ENCODE peak calls at places on chromosome 17, in four cellular contexts. One of them, this sample, is unnamed.

GRCh38 chr17:49987290-49987585 is 7.8 kb downstream of the DLX3 start:
- DNase-seq in HepG2: no peak
- DNase-seq in SK-N-SH: peak
- DNase-seq in K562: no peak
- DNase-seq in this sample: no peak

GRCh38 chr17:16255481-16255901 is 38.5 kb downstream of the PIGL start:
- DNase-seq in HepG2: peak
- DNase-seq in SK-N-SH: no peak
- DNase-seq in K562: no peak
- DNase-seq in this sample: no peak

GRCh38 chr17:77323413-77324171 is 182.8 kb downstream of the SEC14L1 start:
- DNase-seq in HepG2: no peak
- DNase-seq in SK-N-SH: peak
- DNase-seq in K562: peak
- DNase-seq in this sample: peak

GRCh38 chr17:46851029-46851741 is at the start of gene WNT9B:
- DNase-seq in HepG2: peak
- DNase-seq in SK-N-SH: peak
- DNase-seq in K562: peak
- DNase-seq in this sample: peak

GRCh38 chr17:8954339-8954738 is 11.2 kb downstream of the PIK3R5 start:
- DNase-seq in HepG2: no peak
- DNase-seq in SK-N-SH: no peak
- DNase-seq in K562: no peak
- DNase-seq in this sample: peak

GRCh38 chr17:78624461-78625216 is 47.4 kb upstream of the DNAH17 start:
- DNase-seq in HepG2: no peak
- DNase-seq in SK-N-SH: no peak
- DNase-seq in K562: no peak
- DNase-seq in this sample: no peak

GRCh38 chr17:31838641-31839225 is 20.3 kb downstream of the COPRS start:
- DNase-seq in HepG2: no peak
- DNase-seq in SK-N-SH: no peak
- DNase-seq in K562: no peak
- DNase-seq in this sample: no peak

GRCh38 chr17:39704821-39705551 is 5.1 kb downstream of the ERBB2 start:
- DNase-seq in HepG2: no peak
- DNase-seq in SK-N-SH: no peak
- DNase-seq in K562: no peak
- DNase-seq in this sample: peak

GRCh38 chr17:47742319-47743181 is 9.5 kb downstream of the TBX21 start:
- DNase-seq in HepG2: peak
- DNase-seq in SK-N-SH: peak
- DNase-seq in K562: peak
- DNase-seq in this sample: peak

GRCh38 chr17:77884019-77884418 is 74.5 kb upstream of the TNRC6C start:
- DNase-seq in HepG2: no peak
- DNase-seq in SK-N-SH: peak
- DNase-seq in K562: no peak
- DNase-seq in this sample: peak

GRCh38 chr17:2101448-2102257 is 46.8 kb downstream of the HIC1 start:
- DNase-seq in HepG2: no peak
- DNase-seq in SK-N-SH: no peak
- DNase-seq in K562: peak
- DNase-seq in this sample: no peak

GRCh38 chr17:2197271-2197670 is 106.3 kb downstream of the SMG6 start:
- DNase-seq in HepG2: no peak
- DNase-seq in SK-N-SH: no peak
- DNase-seq in K562: no peak
- DNase-seq in this sample: no peak

GRCh38 chr17:70905796-70906195 is 736.5 kb downstream of the KCNJ2 start:
- DNase-seq in HepG2: no peak
- DNase-seq in SK-N-SH: no peak
- DNase-seq in K562: no peak
- DNase-seq in this sample: no peak

GRCh38 chr17:31803494-31804213 is 55.4 kb downstream of the COPRS start:
- DNase-seq in HepG2: peak
- DNase-seq in SK-N-SH: no peak
- DNase-seq in K562: no peak
- DNase-seq in this sample: no peak

GRCh38 chr17:30576326-30576861 is 99.2 kb downstream of the GOSR1 start:
- DNase-seq in HepG2: no peak
- DNase-seq in SK-N-SH: no peak
- DNase-seq in K562: no peak
- DNase-seq in this sample: no peak

GRCh38 chr17:29579866-29580771 is 9.3 kb downstream of the GIT1 start:
- DNase-seq in HepG2: peak
- DNase-seq in SK-N-SH: peak
- DNase-seq in K562: peak
- DNase-seq in this sample: peak

GRCh38 chr17:72430611-72431432 is 310.0 kb downstream of the SOX9 start:
- DNase-seq in HepG2: no peak
- DNase-seq in SK-N-SH: no peak
- DNase-seq in K562: peak
- DNase-seq in this sample: peak

GRCh38 chr17:69499301-69499700 is 84.8 kb downstream of the MAP2K6 start:
- DNase-seq in HepG2: no peak
- DNase-seq in SK-N-SH: no peak
- DNase-seq in K562: no peak
- DNase-seq in this sample: no peak

GRCh38 chr17:58529275-58529674 is 14.8 kb upstream of the MTMR4 start:
- DNase-seq in HepG2: no peak
- DNase-seq in SK-N-SH: no peak
- DNase-seq in K562: no peak
- DNase-seq in this sample: no peak

GRCh38 chr17:6098050-6098449 is 27.9 kb downstream of the WSCD1 start:
- DNase-seq in HepG2: no peak
- DNase-seq in SK-N-SH: no peak
- DNase-seq in K562: no peak
- DNase-seq in this sample: no peak

GRCh38 chr17:17110520-17110919 is 68.3 kb downstream of the MPRIP start:
- DNase-seq in HepG2: no peak
- DNase-seq in SK-N-SH: no peak
- DNase-seq in K562: no peak
- DNase-seq in this sample: no peak

GRCh38 chr17:48023408-48024148 is 14.0 kb downstream of the COPZ2 start:
- DNase-seq in HepG2: peak
- DNase-seq in SK-N-SH: peak
- DNase-seq in K562: no peak
- DNase-seq in this sample: peak

GRCh38 chr17:31413871-31414589 is 22.6 kb downstream of the RAB11FIP4 start:
- DNase-seq in HepG2: no peak
- DNase-seq in SK-N-SH: no peak
- DNase-seq in K562: no peak
- DNase-seq in this sample: no peak

GRCh38 chr17:72662827-72663190 is 429.7 kb downstream of the SLC39A11 start:
- DNase-seq in HepG2: no peak
- DNase-seq in SK-N-SH: no peak
- DNase-seq in K562: no peak
- DNase-seq in this sample: no peak

GRCh38 chr17:83185023-83186002 is 105.9 kb downstream of the METRNL start:
- DNase-seq in HepG2: no peak
- DNase-seq in SK-N-SH: no peak
- DNase-seq in K562: no peak
- DNase-seq in this sample: no peak

GRCh38 chr17:77610980-77611641 is 347.4 kb upstream of the TNRC6C start:
- DNase-seq in HepG2: no peak
- DNase-seq in SK-N-SH: no peak
- DNase-seq in K562: no peak
- DNase-seq in this sample: no peak

GRCh38 chr17:34006126-34006525 is 249.0 kb upstream of the CCL2 start:
- DNase-seq in HepG2: no peak
- DNase-seq in SK-N-SH: no peak
- DNase-seq in K562: no peak
- DNase-seq in this sample: no peak

GRCh38 chr17:30449480-30449879 is 27.7 kb upstream of the GOSR1 start:
- DNase-seq in HepG2: no peak
- DNase-seq in SK-N-SH: no peak
- DNase-seq in K562: no peak
- DNase-seq in this sample: no peak

GRCh38 chr17:33521784-33522183 is 228.7 kb upstream of the ASIC2 start:
- DNase-seq in HepG2: no peak
- DNase-seq in SK-N-SH: peak
- DNase-seq in K562: peak
- DNase-seq in this sample: peak

GRCh38 chr17:38421224-38421841 is 6.9 kb upstream of the ARHGAP23 start:
- DNase-seq in HepG2: no peak
- DNase-seq in SK-N-SH: no peak
- DNase-seq in K562: no peak
- DNase-seq in this sample: no peak

GRCh38 chr17:74386397-74386796 is 19.1 kb downstream of the GPR142 start:
- DNase-seq in HepG2: no peak
- DNase-seq in SK-N-SH: no peak
- DNase-seq in K562: no peak
- DNase-seq in this sample: no peak

GRCh38 chr17:691423-691822 is 23.2 kb downstream of the VPS53 start:
- DNase-seq in HepG2: no peak
- DNase-seq in SK-N-SH: no peak
- DNase-seq in K562: no peak
- DNase-seq in this sample: no peak

GRCh38 chr17:694239-694638 is 20.4 kb downstream of the VPS53 start:
- DNase-seq in HepG2: no peak
- DNase-seq in SK-N-SH: no peak
- DNase-seq in K562: no peak
- DNase-seq in this sample: no peak

GRCh38 chr17:690346-690745 is 24.3 kb downstream of the VPS53 start:
- DNase-seq in HepG2: no peak
- DNase-seq in SK-N-SH: no peak
- DNase-seq in K562: no peak
- DNase-seq in this sample: no peak

GRCh38 chr17:689556-690247 is 24.9 kb downstream of the VPS53 start:
- DNase-seq in HepG2: no peak
- DNase-seq in SK-N-SH: no peak
- DNase-seq in K562: no peak
- DNase-seq in this sample: no peak

GRCh38 chr17:692116-692515 is 22.5 kb downstream of the VPS53 start:
- DNase-seq in HepG2: no peak
- DNase-seq in SK-N-SH: no peak
- DNase-seq in K562: no peak
- DNase-seq in this sample: no peak
- TF ChIP-seq FOXJ3 in HepG2: no peak
- TF ChIP-seq FOXJ3 in SK-N-SH: no peak
- TF ChIP-seq FOXJ3 in K562: no peak
- TF ChIP-seq FOXJ3 in this sample: no peak

DNA sequence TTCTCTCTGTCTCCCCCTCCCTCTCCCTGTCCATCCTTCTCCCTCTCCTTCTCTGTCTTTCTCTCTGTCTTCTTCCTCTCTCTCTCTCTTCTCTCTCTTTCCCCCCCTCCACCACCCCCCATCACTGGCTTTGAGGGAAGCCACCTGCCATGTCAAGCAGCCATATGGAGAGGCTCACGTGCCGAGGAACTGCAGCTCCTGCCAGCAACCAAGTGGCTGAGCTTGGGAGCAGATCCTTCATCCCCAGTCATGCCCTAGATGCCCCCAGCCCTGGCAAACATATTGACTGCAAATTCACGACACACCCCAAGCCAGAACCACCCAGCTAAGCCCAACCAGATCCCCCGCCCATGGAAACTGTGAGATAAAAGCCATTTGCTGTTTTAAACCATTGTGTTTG is 40.9 kb upstream of the RBFOX3 start:
- DNase-seq in HepG2: no peak
- DNase-seq in SK-N-SH: peak
- DNase-seq in K562: no peak
- DNase-seq in this sample: no peak
- TF ChIP-seq FOXJ3 in HepG2: no peak
- TF ChIP-seq FOXJ3 in SK-N-SH: no peak
- TF ChIP-seq FOXJ3 in K562: no peak
- TF ChIP-seq FOXJ3 in this sample: no peak

DNA sequence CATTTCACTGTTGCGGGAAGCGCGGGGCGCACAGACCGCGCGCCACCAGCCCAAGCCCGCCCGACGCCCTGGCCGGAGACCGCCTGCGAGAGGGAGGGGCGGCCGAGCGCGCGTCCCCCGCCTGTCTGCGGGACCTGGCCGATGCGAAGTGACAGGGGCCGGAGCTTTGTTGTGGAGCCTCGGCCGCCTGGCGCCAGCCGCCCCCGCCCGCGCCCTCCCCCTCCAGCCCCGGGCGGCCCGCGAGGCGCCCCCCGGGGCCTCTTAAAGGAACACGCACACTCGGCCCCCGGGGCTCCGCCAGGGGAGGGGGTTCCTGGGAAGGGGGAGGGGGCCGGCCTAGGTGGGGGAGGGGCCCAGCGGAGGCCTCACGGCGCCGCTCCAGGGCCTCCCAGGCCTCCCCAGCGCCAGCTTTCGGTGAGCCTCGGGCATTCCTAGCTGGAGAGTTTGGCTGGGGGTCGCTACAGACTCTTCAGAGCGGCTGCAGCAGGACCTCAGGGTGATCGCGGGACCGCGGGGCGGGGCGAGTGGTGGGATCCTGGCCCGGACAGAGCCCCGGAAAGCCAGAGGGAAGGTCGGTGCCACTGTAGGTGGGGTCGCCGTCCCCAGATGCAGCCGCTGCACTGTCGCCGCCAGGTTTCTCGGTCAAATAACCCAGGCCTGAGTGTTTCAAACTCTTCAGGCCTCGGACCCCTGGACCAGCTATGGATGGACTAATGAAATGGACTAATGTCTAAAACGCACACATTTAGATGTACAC is 2.4 kb upstream of the TBX2 start:
- DNase-seq in HepG2: no peak
- DNase-seq in SK-N-SH: peak
- DNase-seq in K562: no peak
- DNase-seq in this sample: peak
- TF ChIP-seq FOXJ3 in HepG2: no peak
- TF ChIP-seq FOXJ3 in SK-N-SH: no peak
- TF ChIP-seq FOXJ3 in K562: no peak
- TF ChIP-seq FOXJ3 in this sample: no peak

GRCh38 chr17:45384800-45385262 is 47.8 kb downstream of the ARHGAP27 start:
- DNase-seq in HepG2: no peak
- DNase-seq in SK-N-SH: no peak
- DNase-seq in K562: no peak
- DNase-seq in this sample: peak

GRCh38 chr17:45381001-45381400 is 51.7 kb downstream of the ARHGAP27 start:
- DNase-seq in HepG2: no peak
- DNase-seq in SK-N-SH: no peak
- DNase-seq in K562: no peak
- DNase-seq in this sample: no peak

GRCh38 chr17:45382226-45382625 is 50.4 kb downstream of the ARHGAP27 start:
- DNase-seq in HepG2: no peak
- DNase-seq in SK-N-SH: no peak
- DNase-seq in K562: no peak
- DNase-seq in this sample: no peak

GRCh38 chr17:45384047-45384799 is 48.4 kb downstream of the ARHGAP27 start:
- DNase-seq in HepG2: no peak
- DNase-seq in SK-N-SH: no peak
- DNase-seq in K562: peak
- DNase-seq in this sample: no peak

DNA sequence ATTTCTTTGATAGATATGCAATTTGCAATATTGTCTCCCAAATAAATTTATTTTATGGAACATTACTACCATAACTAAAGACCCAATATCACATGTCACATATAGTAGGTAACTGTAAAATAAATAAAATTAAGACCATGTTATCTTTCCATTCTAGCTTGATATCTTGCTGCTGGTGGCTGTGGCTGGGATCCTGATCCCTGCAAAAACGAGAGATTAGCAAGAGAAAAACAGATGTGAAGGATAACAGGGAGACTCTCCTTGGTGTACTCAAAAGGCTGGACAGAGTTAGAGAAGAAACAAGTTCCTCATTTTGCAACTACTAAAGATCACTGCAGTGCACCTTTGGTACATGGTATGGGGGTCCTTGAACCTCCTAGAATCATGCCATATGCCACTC is 49.7 kb downstream of the ARHGAP27 start:
- DNase-seq in HepG2: no peak
- DNase-seq in SK-N-SH: no peak
- DNase-seq in K562: no peak
- DNase-seq in this sample: no peak
- TF ChIP-seq FOXJ3 in HepG2: no peak
- TF ChIP-seq FOXJ3 in SK-N-SH: no peak
- TF ChIP-seq FOXJ3 in K562: no peak
- TF ChIP-seq FOXJ3 in this sample: no peak